ENCODE peak calls at places on chromosomes 6 and 20, in seven cellular contexts. W is EH; N is fibroblast of the aortic adventitia; T is stimulated activated CD8-positive, alpha-beta memory T cell treated with anti-CD3 and anti-CD28 coated beads, Interleukin-7, amount 100 ng/mL, for 1 hour; K is G401; U is AG09309; V is activated CD4-positive, alpha-beta T cell treated with anti-CD3 and anti-CD28 coated beads, Interleukin-2, amount 10 ng/mL, durations not matched to agents 7 days and 5 days. L is an unnamed sample.

GRCh38 chr6:82273295-82273694 is 25.8 kb upstream of the IBTK start:
- DNase-seq in W (no peak), N (no peak), T (no peak), K (no peak), U (no peak), V (no peak), L (no peak)

GRCh38 chr6:161798844-161799394 is 525.1 kb upstream of the AGPAT4 start:
- DNase-seq in W (no peak), N (no peak), T (no peak), K (no peak), U (no peak), V (no peak), L (no peak)

GRCh38 chr6:25034477-25034876 is 98.7 kb upstream of the RIPOR2 start:
- DNase-seq in W (no peak), N (no peak), T (no peak), K (no peak), U (no peak), V (no peak), L (no peak)

GRCh38 chr6:21033575-21034026 is 499.3 kb downstream of the CDKAL1 start:
- DNase-seq in W (peak; percentile 83), N (peak; percentile 95), T (no peak), K (no peak), U (peak; percentile 79), V (no peak), L (peak; percentile 87)

GRCh38 chr20:35318502-35319157 is 26.4 kb upstream of the FAM83C start:
- DNase-seq in W (peak; percentile 90), N (peak; percentile 73), T (no peak), K (no peak), U (no peak), V (no peak), L (peak; percentile 82)

GRCh38 chr6:134680021-134680420 is 269.9 kb downstream of the ALDH8A1 start:
- DNase-seq in W (no peak), N (no peak), T (no peak), K (no peak), U (no peak), V (no peak), L (peak; percentile 41)

GRCh38 chr6:161439093-161439492 is 165.2 kb upstream of the AGPAT4 start:
- DNase-seq in W (peak; percentile 87), N (peak; percentile 79), T (no peak), K (peak; percentile 65), U (peak; percentile 83), V (no peak), L (peak; percentile 98)

GRCh38 chr6:154868143-154868594 is 126.9 kb upstream of the TIAM2 start:
- DNase-seq in W (peak; percentile 73), N (peak; percentile 78), T (no peak), K (peak; percentile 77), U (peak; percentile 37), V (peak; percentile 19), L (peak; percentile 75)

GRCh38 chr6:36757206-36757605 is 59.6 kb downstream of the RAB44 start:
- DNase-seq in W (no peak), N (no peak), T (no peak), K (no peak), U (no peak), V (peak; percentile 44), L (no peak)

GRCh38 chr6:14467591-14467990 is 350.0 kb downstream of the CD83 start:
- DNase-seq in W (peak; percentile 80), N (peak; percentile 67), T (no peak), K (no peak), U (peak; percentile 41), V (no peak), L (peak; percentile 67)

GRCh38 chr20:5606347-5606746 is 143.9 kb upstream of the SHLD1 start:
- DNase-seq in W (no peak), N (no peak), T (no peak), K (no peak), U (no peak), V (no peak), L (no peak)

GRCh38 chr20:25310268-25310920 is 62.5 kb downstream of the PYGB start:
- DNase-seq in W (peak; percentile 97), N (peak; percentile 82), T (no peak), K (peak; percentile 61), U (peak; percentile 49), V (peak; percentile 64), L (peak; percentile 97)

GRCh38 chr20:59412896-59413295 is 112.5 kb downstream of the EDN3 start:
- DNase-seq in W (no peak), N (no peak), T (no peak), K (peak; percentile 45), U (no peak), V (no peak), L (no peak)

GRCh38 chr20:21203036-21203656 is 77.3 kb downstream of the KIZ start:
- DNase-seq in W (no peak), N (no peak), T (no peak), K (no peak), U (no peak), V (no peak), L (no peak)